ENCODE peak calls at places on chromosomes 5 and 9, in four cellular contexts. K, R, X and Y are unnamed samples.
A peak's percentile ranks its signal among the peaks of the same experiment; 100 is the strongest.

GRCh38 chr5:43225649-43226245 is 33.7 kb downstream of the NIM1K start:
- DNase-seq in K (no peak), R (no peak), X (no peak), Y (no peak)

GRCh38 chr9:129131300-129132145 is 20.3 kb downstream of the PTPA start:
- DNase-seq in K (peak; percentile 85), R (peak; percentile 90), X (no peak), Y (no peak)

GRCh38 chr9:136664000-136664798 is 1.5 kb downstream of the EGFL7 start:
- DNase-seq in K (no peak), R (peak; percentile 21), X (no peak), Y (no peak)

GRCh38 chr9:33923998-33924701 is 107.2 kb downstream of the UBE2R2 start:
- DNase-seq in K (no peak), R (no peak), X (no peak), Y (no peak)

GRCh38 chr5:65332591-65332990 is 149.1 kb downstream of the ADAMTS6 start:
- DNase-seq in K (no peak), R (no peak), X (no peak), Y (no peak)

GRCh38 chr5:13553896-13554295 is 390.6 kb downstream of the DNAH5 start:
- DNase-seq in K (peak; percentile 64), R (no peak), X (no peak), Y (peak; percentile 16)

GRCh38 chr9:134640491-134641172 is 971 bp upstream of the COL5A1 start:
- DNase-seq in K (no peak), R (no peak), X (no peak), Y (no peak)

GRCh38 chr5:108196276-108196675 is 185.6 kb downstream of the FBXL17 start:
- DNase-seq in K (no peak), R (no peak), X (no peak), Y (no peak)

GRCh38 chr9:93480728-93481324 is 27.4 kb upstream of the FAM120AOS start:
- DNase-seq in K (no peak), R (no peak), X (no peak), Y (no peak)

GRCh38 chr5:37667846-37668245 is 172.0 kb downstream of the GDNF start:
- DNase-seq in K (no peak), R (no peak), X (no peak), Y (no peak)